ENCODE peak calls at places on chromosomes 11 and 22, in five cellular contexts. I, Y, V, R and B are unnamed samples.
A peak's percentile ranks its signal among the peaks of the same experiment; 100 is the strongest.

GRCh38 chr11:14380947-14381555 is 22.1 kb upstream of the RRAS2 start:
- DNase-seq in I (peak; percentile 34), Y (peak; percentile 69), V (peak; percentile 78), R (peak; percentile 94), B (peak; percentile 61)

GRCh38 chr22:31945971-31946680 is 1.8 kb downstream of the YWHAH start:
- DNase-seq in I (no peak), Y (no peak), V (no peak), R (no peak), B (no peak)

GRCh38 chr11:105489431-105489830 is 120.4 kb upstream of the GRIA4 start:
- DNase-seq in I (no peak), Y (no peak), V (no peak), R (no peak), B (no peak)

GRCh38 chr11:121321614-121322243 is 29.2 kb downstream of the SC5D start:
- DNase-seq in I (no peak), Y (peak; percentile 46), V (no peak), R (no peak), B (peak; percentile 42)

GRCh38 chr22:50014655-50015401 is 2.3 kb upstream of the IL17REL start:
- DNase-seq in I (no peak), Y (no peak), V (no peak), R (no peak), B (no peak)

GRCh38 chr11:27459191-27459590 is 13.4 kb downstream of the LGR4 start:
- DNase-seq in I (no peak), Y (no peak), V (no peak), R (no peak), B (no peak)

GRCh38 chr22:47848384-47848920 is 1086.0 kb downstream of the TBC1D22A start:
- DNase-seq in I (no peak), Y (no peak), V (no peak), R (no peak), B (no peak)

GRCh38 chr22:42754658-42755057 is 34.0 kb upstream of the A4GALT start:
- DNase-seq in I (no peak), Y (no peak), V (no peak), R (no peak), B (no peak)

GRCh38 chr11:3745161-3745560 is 52.2 kb downstream of the NUP98 start:
- DNase-seq in I (no peak), Y (no peak), V (no peak), R (no peak), B (no peak)

GRCh38 chr11:128095459-128096096 is 491.8 kb downstream of the ETS1 start:
- DNase-seq in I (no peak), Y (no peak), V (no peak), R (no peak), B (no peak)

GRCh38 chr11:18563090-18563730 is 25.3 kb downstream of the UEVLD start:
- DNase-seq in I (no peak), Y (no peak), V (no peak), R (no peak), B (no peak)

GRCh38 chr11:41613321-41613720 is 153.9 kb upstream of the LRRC4C start:
- DNase-seq in I (no peak), Y (no peak), V (no peak), R (no peak), B (no peak)

GRCh38 chr11:41612415-41612814 is 153.0 kb upstream of the LRRC4C start:
- DNase-seq in I (no peak), Y (no peak), V (no peak), R (no peak), B (no peak)
- TF ChIP-seq CTCF in I (no peak), Y (no peak), V (no peak), R (no peak), B (no peak)

GRCh38 chr11:118068206-118068944 is 8.5 kb upstream of the TMPRSS4 start:
- DNase-seq in I (no peak), Y (peak; percentile 68), V (no peak), R (no peak), B (no peak)

GRCh38 chr11:118073554-118073953 is 3.3 kb upstream of the TMPRSS4 start:
- DNase-seq in I (no peak), Y (no peak), V (no peak), R (no peak), B (no peak)

GRCh38 chr11:118068945-118069612 is 7.8 kb upstream of the TMPRSS4 start:
- DNase-seq in I (no peak), Y (no peak), V (no peak), R (no peak), B (no peak)

GRCh38 chr11:118074091-118074685 is 2.7 kb upstream of the TMPRSS4 start:
- DNase-seq in I (no peak), Y (no peak), V (no peak), R (no peak), B (no peak)

GRCh38 chr11:118071416-118072030 is 5.4 kb upstream of the TMPRSS4 start:
- DNase-seq in I (no peak), Y (no peak), V (no peak), R (no peak), B (no peak)
- TF ChIP-seq CTCF in I (no peak), Y (no peak), V (no peak), R (no peak), B (no peak)

GRCh38 chr11:67265633-67266423 is 445 bp upstream of the GRK2 start:
- DNase-seq in I (peak; percentile 89), Y (peak; percentile 86), V (peak; percentile 88), R (peak; percentile 96), B (peak; percentile 76)
- TF ChIP-seq CTCF in I (peak; percentile 93), Y (peak; percentile 69), V (peak; percentile 93), R (no peak), B (peak; percentile 61)

GRCh38 chr11:30916764-30917163 is 330.6 kb upstream of the MPPED2 start:
- DNase-seq in I (no peak), Y (no peak), V (no peak), R (no peak), B (no peak)

GRCh38 chr11:30919389-30920172 is 333.4 kb upstream of the MPPED2 start:
- DNase-seq in I (no peak), Y (no peak), V (no peak), R (no peak), B (no peak)

GRCh38 chr11:30911247-30911646 is 325.1 kb upstream of the MPPED2 start:
- DNase-seq in I (no peak), Y (no peak), V (no peak), R (no peak), B (no peak)

GRCh38 chr11:30917859-30918478 is 331.8 kb upstream of the MPPED2 start:
- DNase-seq in I (peak; percentile 22), Y (no peak), V (no peak), R (no peak), B (peak; percentile 7)

GRCh38 chr11:30914143-30914762 is 328.1 kb upstream of the MPPED2 start:
- DNase-seq in I (peak; percentile 14), Y (peak; percentile 83), V (peak; percentile 36), R (no peak), B (peak; percentile 27)
- TF ChIP-seq CTCF in I (peak; percentile 50), Y (peak; percentile 42), V (no peak), R (no peak), B (no peak)